ENCODE peak calls at places on chromosome 2, in seven cellular contexts. I is MCF 10A; B is hypothalamus; Z is B cell; L is stimulated activated CD4-positive, alpha-beta T cell treated with anti-CD3 and anti-CD28 coated beads, Interleukin-1b, Interleukin-23, amount 100 ng/mL, for 24 hours; N is HTR-8/SVneo; R is T-helper 9 cell. T is an unnamed sample.

GRCh38 chr2:202870431-202871160 is 970 bp downstream of the ICA1L start:
- DNase-seq in I (peak), B (peak), Z (peak), L (peak), N (peak), R (peak), T (peak)

GRCh38 chr2:26982102-26982742 is 11.8 kb downstream of the MAPRE3 start:
- DNase-seq in I (peak), B (peak), Z (no peak), L (no peak), N (peak), R (no peak), T (no peak)

GRCh38 chr2:229133155-229133772 is 137.8 kb downstream of the PID1 start:
- DNase-seq in I (peak), B (no peak), Z (no peak), L (no peak), N (peak), R (no peak), T (no peak)

GRCh38 chr2:71746946-71747501 is 293.7 kb downstream of the DYSF start:
- DNase-seq in I (peak), B (no peak), Z (no peak), L (no peak), N (peak), R (no peak), T (peak)

GRCh38 chr2:181678033-181678586 is 2.2 kb downstream of the NEUROD1 start:
- DNase-seq in I (peak), B (no peak), Z (peak), L (no peak), N (peak), R (peak), T (peak)

GRCh38 chr2:227597993-227598392 is 700 bp upstream of the SCYGR2 start:
- DNase-seq in I (no peak), B (no peak), Z (no peak), L (no peak), N (peak), R (no peak), T (no peak)

GRCh38 chr2:10097352-10098148 is 17.3 kb upstream of the CYS1 start:
- DNase-seq in I (peak), B (no peak), Z (peak), L (no peak), N (peak), R (peak), T (no peak)

GRCh38 chr2:104040739-104041138 is 813.2 kb upstream of the POU3F3 start:
- DNase-seq in I (no peak), B (no peak), Z (no peak), L (no peak), N (no peak), R (no peak), T (no peak)

GRCh38 chr2:118322381-118322780 is 234.1 kb downstream of the INSIG2 start:
- DNase-seq in I (peak), B (no peak), Z (no peak), L (no peak), N (no peak), R (no peak), T (no peak)

GRCh38 chr2:130198343-130198742 is at the start of gene TUBA3E:
- DNase-seq in I (no peak), B (no peak), Z (no peak), L (no peak), N (no peak), R (no peak), T (no peak)

GRCh38 chr2:7915302-7916200 is 766.3 kb upstream of the ID2 start:
- DNase-seq in I (no peak), B (no peak), Z (no peak), L (no peak), N (no peak), R (no peak), T (no peak)

GRCh38 chr2:191552036-191552435 is 125.9 kb upstream of the NABP1 start:
- DNase-seq in I (no peak), B (no peak), Z (no peak), L (no peak), N (no peak), R (no peak), T (no peak)

GRCh38 chr2:54859416-54859815 is 136.0 kb downstream of the EML6 start:
- DNase-seq in I (no peak), B (no peak), Z (no peak), L (no peak), N (no peak), R (no peak), T (no peak)

GRCh38 chr2:82316573-82317371 is 2012.2 kb upstream of the LRRTM1 start:
- DNase-seq in I (no peak), B (no peak), Z (no peak), L (no peak), N (no peak), R (no peak), T (no peak)

GRCh38 chr2:187372213-187372612 is 75.8 kb downstream of the CALCRL start:
- DNase-seq in I (no peak), B (no peak), Z (no peak), L (no peak), N (no peak), R (no peak), T (no peak)

GRCh38 chr2:224398289-224398688 is 3.6 kb downstream of the FAM124B start:
- DNase-seq in I (no peak), B (no peak), Z (no peak), L (no peak), N (no peak), R (no peak), T (no peak)

GRCh38 chr2:174771136-174771535 is 6.9 kb upstream of the CHRNA1 start:
- DNase-seq in I (no peak), B (no peak), Z (no peak), L (no peak), N (no peak), R (no peak), T (no peak)

GRCh38 chr2:15043336-15044058 is 411.0 kb downstream of the LRATD1 start:
- DNase-seq in I (peak), B (no peak), Z (no peak), L (no peak), N (no peak), R (no peak), T (peak)

GRCh38 chr2:196314780-196315179 is 143.4 kb upstream of the STK17B start:
- DNase-seq in I (peak), B (no peak), Z (no peak), L (no peak), N (no peak), R (no peak), T (no peak)

GRCh38 chr2:158511706-158512105 is 55.0 kb downstream of the PKP4 start:
- DNase-seq in I (no peak), B (no peak), Z (no peak), L (no peak), N (no peak), R (no peak), T (no peak)

GRCh38 chr2:79887747-79888374 is 375.0 kb downstream of the CTNNA2 start:
- DNase-seq in I (peak), B (no peak), Z (no peak), L (no peak), N (peak), R (no peak), T (peak)

GRCh38 chr2:109300582-109300981 is 171.6 kb downstream of the SH3RF3 start:
- DNase-seq in I (no peak), B (no peak), Z (no peak), L (no peak), N (no peak), R (no peak), T (no peak)

GRCh38 chr2:16678964-16679363 is 13.3 kb upstream of the CYRIA start:
- DNase-seq in I (no peak), B (no peak), Z (no peak), L (no peak), N (no peak), R (no peak), T (no peak)

GRCh38 chr2:173753441-173753840 is 211.7 kb downstream of the SP3 start:
- DNase-seq in I (no peak), B (no peak), Z (no peak), L (no peak), N (no peak), R (no peak), T (no peak)

GRCh38 chr2:73999881-74000597 is 15.3 kb downstream of the TET3 start:
- DNase-seq in I (no peak), B (no peak), Z (no peak), L (no peak), N (no peak), R (no peak), T (no peak)

GRCh38 chr2:37472959-37473358 is 128.5 kb downstream of the QPCT start:
- DNase-seq in I (peak), B (no peak), Z (no peak), L (no peak), N (no peak), R (no peak), T (no peak)

GRCh38 chr2:109719871-109720270 is 74.2 kb upstream of the RGPD5 start:
- DNase-seq in I (no peak), B (no peak), Z (no peak), L (no peak), N (no peak), R (no peak), T (no peak)

GRCh38 chr2:241063093-241063551 is 39.0 kb downstream of the MTERF4 start:
- DNase-seq in I (peak), B (no peak), Z (no peak), L (no peak), N (no peak), R (no peak), T (no peak)

GRCh38 chr2:68594674-68595492 is 48.5 kb upstream of the PROKR1 start:
- DNase-seq in I (peak), B (no peak), Z (peak), L (peak), N (peak), R (peak), T (peak)

GRCh38 chr2:69021727-69022126 is 8.7 kb downstream of the ANTXR1 start:
- DNase-seq in I (no peak), B (no peak), Z (no peak), L (no peak), N (no peak), R (no peak), T (no peak)

GRCh38 chr2:74887445-74887951 is 53.6 kb downstream of the HK2 start:
- DNase-seq in I (peak), B (no peak), Z (no peak), L (no peak), N (no peak), R (no peak), T (peak)

GRCh38 chr2:1266311-1266710 is 147.0 kb upstream of the TPO start:
- DNase-seq in I (no peak), B (no peak), Z (no peak), L (no peak), N (no peak), R (no peak), T (no peak)

T was measured in T1000.